ENCODE peak calls at places on chromosomes 11 and 22, in six cellular contexts. S is Peyer's patch; Q is CD8-positive, alpha-beta T cell; T is PC-9; E is HFF-Myc; Y is left ventricle myocardium inferior. G is an unnamed sample.

GRCh38 chr11:93288079-93288478 is 42.5 kb upstream of the DEUP1 start:
- DNase-seq in Q (no peak), Y (no peak), S (no peak), T (no peak), E (no peak), G (no peak)

GRCh38 chr11:1341928-1342524 is 32.6 kb upstream of the TOLLIP start:
- DNase-seq in T (no peak), Y (no peak), Q (no peak), E (peak; percentile 11), S (no peak), G (peak; percentile 21)

GRCh38 chr11:66373261-66373660 is 1.7 kb upstream of the SLC29A2 start:
- DNase-seq in E (no peak), Y (peak; percentile 50), T (no peak), Q (no peak), S (no peak), G (no peak)

GRCh38 chr11:59186130-59186594 is 14.2 kb downstream of the DTX4 start:
- DNase-seq in T (peak; percentile 88), Q (peak; percentile 45), E (no peak), S (peak; percentile 46), Y (no peak), G (no peak)

GRCh38 chr11:116232364-116232801 is 540.4 kb downstream of the BUD13 start:
- DNase-seq in Y (no peak), S (no peak), E (no peak), T (no peak), Q (no peak), G (no peak)

GRCh38 chr11:2097356-2097997 is 41.7 kb downstream of the IGF2 start:
- DNase-seq in E (no peak), Q (peak; percentile 17), T (no peak), S (no peak), Y (peak; percentile 65), G (no peak)

GRCh38 chr11:6251120-6251733 is 8.4 kb upstream of the CCKBR start:
- DNase-seq in E (peak; percentile 44), S (no peak), Q (peak; percentile 38), T (peak; percentile 33), Y (peak; percentile 53), G (no peak)

GRCh38 chr11:66317322-66317765 is 500 bp upstream of the CD248 start:
- DNase-seq in T (no peak), Q (peak; percentile 81), S (peak; percentile 62), Y (peak; percentile 67), E (peak; percentile 36), G (no peak)

GRCh38 chr11:45922425-45923082 is at the start of gene LARGE2:
- DNase-seq in T (peak; percentile 75), Y (peak; percentile 8), S (peak; percentile 38), E (no peak), Q (no peak), G (no peak)

GRCh38 chr11:112049777-112050176 is 24.0 kb downstream of the PIH1D2 start:
- DNase-seq in E (no peak), Y (no peak), Q (no peak), S (no peak), T (no peak), G (no peak)

GRCh38 chr11:114678125-114679036 is at the start of gene NXPE2:
- DNase-seq in S (no peak), E (no peak), Y (no peak), Q (no peak), T (no peak), G (no peak)

GRCh38 chr11:29452131-29452530 is 564.7 kb downstream of the KCNA4 start:
- DNase-seq in E (no peak), S (no peak), Y (no peak), Q (no peak), T (no peak), G (no peak)

GRCh38 chr11:30025396-30026139 is 8.7 kb upstream of the KCNA4 start:
- DNase-seq in E (no peak), S (no peak), Y (no peak), T (no peak), Q (no peak), G (no peak)

GRCh38 chr11:3703383-3703782 is 32.2 kb upstream of the CHRNA10 start:
- DNase-seq in T (no peak), Y (no peak), Q (no peak), E (no peak), S (no peak), G (no peak)

GRCh38 chr11:67421421-67422031 is 6.0 kb downstream of the CARNS1 start:
- DNase-seq in T (no peak), S (no peak), E (no peak), Y (no peak), Q (no peak), G (no peak)
- TF ChIP-seq CTCF in T (no peak), S (no peak), E (no peak), Y (no peak), Q (no peak), G (no peak)

GRCh38 chr11:71437879-71438278 is 10.3 kb downstream of the DHCR7 start:
- DNase-seq in S (no peak), Q (no peak), Y (no peak), E (no peak), T (no peak), G (no peak)
- TF ChIP-seq CTCF in S (no peak), Q (no peak), Y (no peak), E (no peak), T (no peak), G (no peak)

DNA sequence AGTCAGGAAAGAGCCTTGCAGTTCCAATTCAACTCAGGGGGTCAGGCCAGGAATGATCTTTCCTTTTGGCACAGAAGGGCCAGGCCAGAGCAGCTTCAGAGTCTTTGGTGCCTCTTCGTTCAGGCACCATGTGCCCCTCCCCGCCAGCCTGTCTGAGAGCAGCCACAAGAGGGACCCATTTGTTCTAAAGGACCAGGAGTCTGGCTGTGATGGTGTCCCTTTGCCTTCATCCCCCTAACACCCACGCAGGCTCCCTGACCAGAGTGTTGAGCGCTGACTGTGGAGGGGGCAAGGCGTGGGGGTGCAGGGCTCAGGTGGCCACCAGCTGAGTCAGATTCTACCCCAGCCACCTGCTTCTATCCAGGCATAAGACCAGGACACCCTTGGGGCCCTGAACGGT is 156.4 kb downstream of the TTC17 start:
- DNase-seq in E (no peak), Q (no peak), Y (no peak), T (no peak), S (no peak), G (no peak)
- TF ChIP-seq CTCF in E (peak; percentile 27), Q (no peak), Y (peak; percentile 30), T (peak; percentile 40), S (no peak), G (no peak)

DNA sequence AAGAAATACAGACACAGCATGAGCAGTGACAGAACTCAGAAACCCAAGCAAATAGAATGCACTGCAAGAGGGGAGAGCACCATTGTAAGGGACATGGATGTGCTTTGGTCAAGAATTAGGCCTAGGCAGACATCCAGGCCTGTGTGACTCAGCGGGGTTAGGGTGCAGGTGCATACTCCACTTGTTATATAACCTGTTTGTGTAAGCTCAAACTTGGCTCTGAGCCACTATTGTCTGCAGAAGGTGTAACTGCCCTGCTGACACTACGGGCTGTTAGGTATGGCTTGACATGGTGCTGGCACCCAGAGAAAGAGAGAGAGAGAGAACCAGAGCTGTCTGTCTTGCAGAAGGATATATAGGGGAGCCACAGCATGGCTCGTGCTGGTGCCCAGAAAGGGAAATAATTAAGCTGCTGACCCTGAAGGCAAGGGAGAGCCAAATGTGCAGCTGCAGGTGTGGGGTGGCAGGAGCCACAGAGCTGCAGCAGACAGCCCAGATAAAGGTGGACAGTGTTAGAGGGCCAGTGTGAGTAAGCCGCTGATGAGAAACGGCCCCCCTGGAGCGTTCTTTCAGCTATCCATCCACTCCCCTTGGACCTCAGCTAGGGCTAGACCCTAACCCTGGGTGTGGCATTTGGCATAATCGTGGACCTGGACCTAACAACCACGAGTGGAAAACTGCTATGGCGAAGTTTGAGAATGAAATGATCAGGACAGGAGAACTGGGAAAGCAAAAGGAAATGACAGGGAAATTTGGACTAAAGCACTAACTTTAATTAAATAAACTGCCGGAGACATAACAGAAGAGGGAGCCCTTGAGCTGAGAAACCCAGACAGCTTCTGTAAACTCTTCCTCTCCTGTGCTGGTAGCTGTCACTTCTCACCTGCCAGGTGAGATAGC is 253.0 kb upstream of the CCDC179 start:
- DNase-seq in Q (no peak), T (peak; percentile 38), E (peak; percentile 12), S (no peak), Y (no peak), G (no peak)
- TF ChIP-seq CTCF in Q (no peak), T (peak; percentile 71), E (peak; percentile 48), S (peak; percentile 70), Y (peak; percentile 50), G (no peak)

GRCh38 chr22:43337946-43338345 is 5.2 kb downstream of the SCUBE1 start:
- DNase-seq in S (no peak), T (no peak), E (no peak), Q (no peak), Y (no peak), G (no peak)

GRCh38 chr22:43342347-43343261 is 568 bp downstream of the SCUBE1 start:
- DNase-seq in S (no peak), T (no peak), Q (no peak), Y (no peak), E (no peak), G (no peak)

GRCh38 chr22:43341565-43341964 is 1.6 kb downstream of the SCUBE1 start:
- DNase-seq in Y (no peak), Q (no peak), T (no peak), S (no peak), E (no peak), G (no peak)

GRCh38 chr22:43337385-43337784 is 5.8 kb downstream of the SCUBE1 start:
- DNase-seq in T (no peak), Q (no peak), Y (no peak), E (no peak), S (no peak), G (no peak)

GRCh38 chr22:43338766-43339345 is 4.3 kb downstream of the SCUBE1 start:
- DNase-seq in E (no peak), Q (no peak), T (no peak), Y (no peak), S (no peak), G (no peak)
- TF ChIP-seq CTCF in E (no peak), Q (no peak), T (no peak), Y (no peak), S (no peak), G (no peak)

DNA sequence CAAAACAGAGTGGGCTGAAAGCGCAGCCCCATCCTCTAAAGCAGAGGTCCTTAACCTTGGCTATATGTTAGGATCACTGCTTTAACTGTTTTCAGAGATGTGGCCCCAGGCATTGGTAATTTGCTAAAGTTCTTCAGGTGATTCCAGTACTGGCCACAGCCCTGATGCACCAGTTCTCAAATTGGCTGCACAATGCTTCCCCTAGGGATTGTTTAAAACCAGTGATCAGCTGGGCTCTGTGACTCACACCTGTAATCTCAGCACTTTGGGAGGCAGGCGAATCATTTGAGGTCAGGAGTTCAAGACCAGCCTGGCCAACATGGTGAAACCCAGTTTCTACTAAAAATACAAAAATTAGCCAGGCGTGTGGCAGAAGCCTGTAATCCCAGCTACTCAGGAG is 8.4 kb upstream of the IRAG1 start:
- DNase-seq in Y (no peak), S (no peak), Q (no peak), T (no peak), E (no peak), G (no peak)
- TF ChIP-seq CTCF in Y (no peak), S (no peak), Q (no peak), T (no peak), E (no peak), G (no peak)

DNA sequence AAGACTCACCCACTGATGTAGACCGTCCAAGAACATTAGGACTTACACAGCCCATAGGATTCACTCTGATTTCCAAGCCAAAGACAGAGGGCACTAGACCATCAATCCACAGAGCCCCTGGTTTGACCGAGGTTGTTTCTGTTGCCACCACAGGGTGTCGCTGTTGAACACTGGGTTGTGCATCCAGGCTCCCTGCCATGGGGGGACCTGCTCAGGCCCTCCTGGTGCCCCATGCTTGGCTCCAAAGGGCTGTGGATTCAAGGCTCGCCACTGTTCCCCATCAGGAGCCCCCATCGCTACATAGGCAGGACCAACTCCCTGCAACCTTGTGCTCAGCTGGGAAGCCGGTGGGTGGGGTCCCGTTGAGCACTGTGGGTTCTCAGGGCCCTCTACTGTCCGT is 128.0 kb upstream of the ANO1 start:
- DNase-seq in S (no peak), Q (no peak), E (no peak), T (peak; percentile 53), Y (no peak), G (no peak)
- TF ChIP-seq CTCF in S (peak; percentile 49), Q (peak; percentile 14), E (peak; percentile 58), T (peak; percentile 98), Y (peak; percentile 46), G (no peak)